ENCODE peak calls at places on chromosomes 2 and 18, in four cellular contexts. H, S, Q and E are unnamed samples.

GRCh38 chr2:203532957-203533695 is 2.0 kb downstream of the RAPH1 start:
- DNase-seq in H (no peak), S (peak; percentile 78), Q (peak; percentile 20), E (no peak)

GRCh38 chr18:73791081-73791480 is 356.6 kb downstream of the FBXO15 start:
- DNase-seq in Q (no peak), H (no peak), S (no peak), E (no peak)

GRCh38 chr2:94874277-94874997 is 3.2 kb downstream of the TEKT4 start:
- DNase-seq in H (no peak), Q (peak; percentile 66), S (peak; percentile 26), E (peak; percentile 78)

GRCh38 chr2:106960633-106961205 is 74.8 kb upstream of the ST6GAL2 start:
- DNase-seq in H (no peak), Q (no peak), S (peak; percentile 10), E (no peak)

GRCh38 chr18:61394983-61395382 is 61.8 kb downstream of the CDH20 start:
- DNase-seq in H (no peak), S (peak; percentile 35), Q (no peak), E (no peak)

GRCh38 chr2:217653240-217653639 is 349.6 kb downstream of the TNS1 start:
- DNase-seq in S (peak; percentile 68), H (peak; percentile 82), Q (no peak), E (peak; percentile 77)

GRCh38 chr2:25159947-25160346 is 8.4 kb downstream of the POMC start:
- DNase-seq in H (no peak), S (peak; percentile 22), Q (no peak), E (no peak)

GRCh38 chr2:112605926-112606325 is 21.5 kb downstream of the CHCHD5 start:
- DNase-seq in S (no peak), Q (no peak), H (no peak), E (peak; percentile 59)

GRCh38 chr2:109419960-109420370 is 193.8 kb downstream of the SEPTIN10 start:
- DNase-seq in H (no peak), S (no peak), Q (no peak), E (no peak)

GRCh38 chr2:218230882-218231281 is 13.9 kb downstream of the ARPC2 start:
- DNase-seq in H (no peak), S (peak; percentile 43), Q (no peak), E (no peak)

GRCh38 chr2:112777036-112777435 is 7.3 kb downstream of the IL1A start:
- DNase-seq in Q (no peak), S (no peak), H (no peak), E (no peak)

GRCh38 chr18:37778417-37779165 is 213.0 kb upstream of the CELF4 start:
- DNase-seq in H (no peak), S (peak; percentile 57), Q (peak; percentile 75), E (peak; percentile 91)

GRCh38 chr2:221429741-221430491 is 142.2 kb downstream of the EPHA4 start:
- DNase-seq in Q (peak; percentile 40), H (no peak), S (peak; percentile 29), E (peak; percentile 32)

GRCh38 chr2:71700880-71701397 is 247.6 kb downstream of the DYSF start:
- DNase-seq in S (peak; percentile 59), Q (no peak), H (no peak), E (peak; percentile 85)

GRCh38 chr2:152372438-152372984 is 37.5 kb downstream of the FMNL2 start:
- DNase-seq in H (no peak), Q (no peak), S (no peak), E (no peak)

GRCh38 chr18:37588289-37588688 is 22.7 kb upstream of the CELF4 start:
- DNase-seq in Q (no peak), S (no peak), H (no peak), E (no peak)

GRCh38 chr2:100875516-100876230 is 55.7 kb downstream of the NPAS2 start:
- DNase-seq in Q (peak; percentile 85), H (no peak), S (no peak), E (no peak)

GRCh38 chr2:21924640-21925285 is 801.0 kb downstream of the TDRD15 start:
- DNase-seq in Q (no peak), S (no peak), H (no peak), E (no peak)

GRCh38 chr2:207969249-207969648 is 56.1 kb downstream of the PLEKHM3 start:
- DNase-seq in S (no peak), H (no peak), Q (no peak), E (no peak)